ENCODE peak calls at places on chromosomes 2 and 18, in six cellular contexts. R is upper lobe of right lung, W is breast epithelium, S is epithelial cell of esophagus, U is right lobe of liver, K is HFF-Myc. Y is an unnamed sample.

GRCh38 chr2:220940646-220941045 is 631.5 kb downstream of the EPHA4 start:
- DNase-seq in R (no peak), K (no peak), S (no peak), W (no peak), U (no peak), Y (no peak)

GRCh38 chr2:212990697-212991096 is 160.7 kb downstream of the IKZF2 start:
- DNase-seq in R (no peak), U (no peak), K (no peak), S (no peak), W (no peak), Y (no peak)

GRCh38 chr2:14633451-14634211 is 1.1 kb downstream of the LRATD1 start:
- DNase-seq in U (peak), K (no peak), S (peak), W (peak), R (peak), Y (no peak)

GRCh38 chr2:177852389-177852788 is 220.2 kb downstream of the PDE11A start:
- DNase-seq in S (no peak), U (no peak), W (no peak), R (no peak), K (no peak), Y (no peak)

GRCh38 chr2:78397198-78397597 is 628.3 kb upstream of the REG3G start:
- DNase-seq in R (no peak), U (no peak), W (no peak), K (no peak), S (no peak), Y (no peak)

GRCh38 chr2:204110250-204111183 is 174.0 kb downstream of the ICOS start:
- DNase-seq in W (no peak), S (no peak), U (no peak), R (no peak), K (peak), Y (peak)

GRCh38 chr18:48797841-48798255 is 152.9 kb downstream of the SMAD7 start:
- DNase-seq in R (peak), S (no peak), W (no peak), K (no peak), U (no peak), Y (no peak)

GRCh38 chr2:38376346-38376682 is 759 bp downstream of the ATL2 start:
- DNase-seq in W (no peak), R (no peak), K (no peak), U (no peak), S (peak), Y (peak)

GRCh38 chr2:96251721-96252292 is 14.0 kb downstream of the TMEM127 start:
- DNase-seq in S (no peak), U (peak), K (peak), R (peak), W (peak), Y (no peak)

GRCh38 chr2:52597361-52597760 is 1170.2 kb upstream of the CHAC2 start:
- DNase-seq in W (no peak), K (no peak), U (no peak), R (no peak), S (peak), Y (no peak)

GRCh38 chr2:85826990-85827878 is 61.6 kb downstream of the ST3GAL5 start:
- DNase-seq in S (peak), R (peak), U (peak), K (no peak), W (peak), Y (no peak)

GRCh38 chr2:211534655-211535054 is 978.3 kb downstream of the CPS1 start:
- DNase-seq in W (no peak), U (no peak), R (no peak), K (no peak), S (no peak), Y (no peak)

GRCh38 chr2:58025150-58025933 is 21.3 kb upstream of the VRK2 start:
- DNase-seq in W (no peak), S (no peak), K (no peak), R (no peak), U (no peak), Y (no peak)

GRCh38 chr2:108417254-108417653 is 31.8 kb upstream of the GCC2 start:
- DNase-seq in U (no peak), K (no peak), S (peak), W (no peak), R (no peak), Y (no peak)

GRCh38 chr2:192469612-192470011 is 274.9 kb upstream of the TMEFF2 start:
- DNase-seq in R (no peak), U (no peak), W (no peak), K (no peak), S (no peak), Y (no peak)

GRCh38 chr2:238428866-238429265 is 2.1 kb downstream of the ASB1 start:
- DNase-seq in W (no peak), S (peak), U (no peak), R (no peak), K (no peak), Y (no peak)
- H3K4me3 ChIP-seq in W (no peak), S (no peak), U (no peak), R (no peak), K (peak), Y (no peak)

GRCh38 chr2:202158796-202159195 is 79.6 kb downstream of the SUMO1 start:
- DNase-seq in W (no peak), S (peak), R (no peak), K (no peak), U (no peak), Y (no peak)
- TF ChIP-seq CTCF in W (peak), S (peak), R (no peak), K (peak), U (no peak), Y (no peak)

GRCh38 chr18:34660572-34660971 is 49.5 kb upstream of the DTNA start:
- DNase-seq in U (no peak), K (no peak), W (no peak), R (no peak), S (no peak), Y (no peak)
- H3K4me3 ChIP-seq in U (no peak), K (no peak), W (no peak), R (no peak), S (no peak), Y (no peak)

GRCh38 chr18:52716926-52717325 is 376.9 kb downstream of the DCC start:
- DNase-seq in W (no peak), U (no peak), S (peak), R (no peak), K (no peak), Y (no peak)
- TF ChIP-seq CTCF in W (no peak), U (peak), S (peak), R (peak), K (no peak), Y (no peak)

DNA sequence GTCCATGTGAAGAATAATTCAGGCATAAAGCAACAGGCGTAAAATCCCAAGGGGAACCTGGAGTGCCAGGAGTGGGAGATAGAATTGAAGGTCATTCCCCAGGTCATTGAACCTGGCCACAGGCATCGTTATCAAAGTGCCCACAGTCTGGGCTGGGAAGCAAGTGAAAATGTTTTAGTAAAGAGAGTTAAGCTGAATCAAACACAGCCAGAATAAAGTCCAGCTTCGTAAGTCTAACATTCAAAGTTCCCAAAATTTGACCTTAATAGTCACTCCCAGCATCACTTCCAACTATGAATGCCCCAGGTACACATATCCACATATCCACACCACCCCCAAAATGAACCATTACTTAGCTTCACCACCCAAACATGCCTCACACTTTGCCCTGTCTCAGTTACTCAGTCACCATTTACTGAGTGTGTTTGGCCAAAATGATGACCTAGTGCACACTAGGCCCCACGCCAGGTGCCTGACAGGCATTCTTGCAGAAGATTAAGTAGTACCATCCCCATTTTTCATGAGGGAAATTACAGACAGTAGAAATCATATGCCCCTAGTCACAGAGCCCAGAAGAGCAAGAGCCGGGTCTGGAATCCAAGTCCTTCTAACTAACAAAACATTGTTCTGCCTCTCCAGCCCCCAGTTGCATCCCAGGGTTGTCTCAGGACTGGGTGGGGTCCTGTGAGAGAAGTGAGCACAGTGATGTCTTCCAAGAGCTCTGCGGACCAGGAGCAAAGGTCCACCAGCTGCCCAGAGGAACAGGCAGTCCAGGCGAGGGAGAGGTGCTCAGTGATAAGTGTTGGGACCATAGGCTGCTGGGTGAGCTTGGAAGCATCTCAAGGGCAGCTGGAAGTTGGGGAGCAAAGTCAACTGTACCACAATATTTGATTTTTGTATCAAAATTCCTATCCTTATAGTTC is 65.2 kb upstream of the MYCN start:
- DNase-seq in S (no peak), R (no peak), W (no peak), U (peak), K (no peak), Y (no peak)
- H3K4me3 ChIP-seq in S (no peak), R (no peak), W (no peak), U (no peak), K (no peak), Y (no peak)

DNA sequence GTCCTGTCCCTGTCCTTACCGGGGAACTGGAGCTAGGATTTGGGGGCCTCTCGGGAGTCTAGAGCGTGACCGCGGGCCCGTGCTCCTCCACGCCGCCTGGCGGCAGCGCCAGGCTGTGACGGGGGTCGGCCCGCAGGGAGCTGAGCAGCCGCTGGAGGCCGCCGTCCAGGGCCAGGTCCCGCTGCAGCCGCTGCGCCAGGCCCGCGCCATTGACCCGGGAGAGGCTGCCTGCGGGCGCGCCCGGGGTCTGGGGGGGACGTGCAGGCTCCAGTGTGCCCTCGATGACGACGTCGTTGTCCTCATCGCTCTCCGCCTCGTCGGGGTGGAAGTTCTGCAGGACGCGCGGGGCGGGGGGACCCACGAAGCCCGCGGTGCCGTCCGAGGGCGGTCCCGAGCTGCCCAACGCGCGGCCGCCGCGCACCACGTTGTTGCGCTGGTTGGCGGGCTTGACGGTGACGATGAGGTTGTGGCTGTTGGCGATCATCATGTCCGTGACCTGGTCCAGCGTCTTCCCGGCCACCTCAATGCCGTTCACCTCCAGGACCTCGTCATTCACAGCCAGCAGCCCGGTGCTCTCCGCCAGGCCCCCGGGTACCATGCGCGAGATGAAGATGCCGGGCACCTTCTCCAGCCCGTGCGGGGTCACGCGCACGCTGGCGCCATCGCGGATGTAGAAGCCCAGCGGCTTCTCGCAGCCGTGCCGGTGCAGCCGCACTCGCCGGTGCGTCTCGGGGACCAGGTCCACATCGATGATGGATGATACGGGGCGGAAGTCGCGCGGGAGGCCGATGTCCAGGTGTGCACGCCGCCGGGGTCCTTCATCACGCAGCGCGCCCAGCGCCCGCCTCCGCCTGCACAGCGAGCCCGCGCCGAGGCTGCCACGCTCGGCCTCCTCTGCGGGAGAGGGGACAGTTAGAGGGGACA is 50.9 kb downstream of the ADNP2 start:
- DNase-seq in S (no peak), K (no peak), R (peak), W (no peak), U (no peak), Y (no peak)
- TF ChIP-seq CTCF in S (no peak), K (no peak), R (peak), W (peak), U (no peak), Y (no peak)